ENCODE peak calls at places on chromosomes 12 and 14, in nine cellular contexts. H is skeletal muscle cell; E is GM19239; J is RWPE2; X is PC-3; Z is stimulated activated CD8-positive, alpha-beta memory T cell treated with anti-CD3 and anti-CD28 coated beads, Interleukin-4, amount 100 ng/mL, for 1 hour; K is HEK293T; N is body of pancreas; P is neural crest cell. C is an unnamed sample.

GRCh38 chr12:110102255-110102654 is 21.9 kb upstream of the IFT81 start:
- DNase-seq in H (no peak), E (peak; percentile 16), J (no peak), X (peak; percentile 97), Z (no peak), K (peak; percentile 70), N (peak; percentile 15), P (peak; percentile 36), C (no peak)

GRCh38 chr14:36068777-36069534 is 107.6 kb downstream of the PTCSC3 start:
- DNase-seq in H (peak; percentile 4), E (no peak), J (no peak), X (peak; percentile 72), Z (no peak), K (no peak), N (no peak), P (no peak), C (no peak)

GRCh38 chr12:40829738-40830144 is 137.5 kb downstream of the CNTN1 start:
- DNase-seq in H (no peak), E (no peak), J (no peak), X (peak; percentile 65), Z (no peak), K (no peak), N (no peak), P (no peak), C (no peak)

GRCh38 chr12:23504641-23505399 is 444.6 kb downstream of the SOX5 start:
- DNase-seq in H (no peak), E (no peak), J (no peak), X (no peak), Z (no peak), K (no peak), N (no peak), P (no peak), C (no peak)

GRCh38 chr14:99322731-99323599 is 51.0 kb upstream of the BCL11B start:
- DNase-seq in H (no peak), E (no peak), J (no peak), X (no peak), Z (no peak), K (no peak), N (no peak), P (no peak), C (peak; percentile 47)

GRCh38 chr12:122793685-122794106 is 19.3 kb downstream of the CCDC62 start:
- DNase-seq in H (no peak), E (no peak), J (no peak), X (peak; percentile 76), Z (no peak), K (peak; percentile 61), N (no peak), P (peak; percentile 10), C (no peak)

GRCh38 chr12:795305-795704 is 42.9 kb downstream of the WNK1 start:
- DNase-seq in H (no peak), E (no peak), J (no peak), X (no peak), Z (no peak), K (no peak), N (no peak), P (no peak), C (no peak)

GRCh38 chr14:98955036-98955740 is 316.8 kb downstream of the BCL11B start:
- DNase-seq in H (no peak), E (no peak), J (no peak), X (no peak), Z (no peak), K (no peak), N (no peak), P (no peak), C (no peak)

GRCh38 chr12:132566551-132567131 is 43.7 kb downstream of the LRCOL1 start:
- DNase-seq in H (no peak), E (no peak), J (no peak), X (no peak), Z (no peak), K (no peak), N (no peak), P (no peak), C (no peak)

GRCh38 chr12:49089831-49090773 is 4.5 kb downstream of the DHH start:
- DNase-seq in H (no peak), E (no peak), J (no peak), X (peak; percentile 35), Z (no peak), K (no peak), N (peak; percentile 28), P (peak; percentile 36), C (no peak)

GRCh38 chr12:110073049-110073831 is 24.9 kb upstream of the C12orf76 start:
- DNase-seq in H (no peak), E (peak; percentile 18), J (no peak), X (peak; percentile 25), Z (no peak), K (no peak), N (peak; percentile 18), P (no peak), C (no peak)

GRCh38 chr12:25875661-25876060 is 82.8 kb upstream of the RASSF8 start:
- DNase-seq in H (no peak), E (no peak), J (no peak), X (no peak), Z (no peak), K (no peak), N (no peak), P (no peak), C (no peak)

GRCh38 chr12:54246011-54246641 is 33.8 kb downstream of the CBX5 start:
- DNase-seq in H (no peak), E (no peak), J (no peak), X (no peak), Z (no peak), K (no peak), N (no peak), P (no peak), C (no peak)

GRCh38 chr12:10672231-10672868 is 1.5 kb downstream of the STYK1 start:
- DNase-seq in H (no peak), E (no peak), J (no peak), X (peak; percentile 13), Z (no peak), K (no peak), N (no peak), P (no peak), C (no peak)

GRCh38 chr12:50732591-50732990 is 31.3 kb upstream of the ATF1 start:
- DNase-seq in H (peak; percentile 63), E (no peak), J (no peak), X (peak; percentile 91), Z (no peak), K (no peak), N (no peak), P (no peak), C (no peak)

GRCh38 chr12:82648510-82648909 is 38.2 kb upstream of the TMTC2 start:
- DNase-seq in H (no peak), E (no peak), J (no peak), X (no peak), Z (no peak), K (no peak), N (no peak), P (no peak), C (no peak)

GRCh38 chr12:43742106-43742505 is 16.5 kb downstream of the PUS7L start:
- DNase-seq in H (peak; percentile 69), E (no peak), J (no peak), X (peak; percentile 84), Z (no peak), K (no peak), N (no peak), P (no peak), C (no peak)

GRCh38 chr14:53538316-53538851 is 385.3 kb upstream of the DDHD1 start:
- DNase-seq in H (no peak), E (no peak), J (no peak), X (no peak), Z (no peak), K (no peak), N (no peak), P (no peak), C (no peak)

GRCh38 chr12:12749433-12749832 is 32.3 kb downstream of the CDKN1B start:
- DNase-seq in H (no peak), E (no peak), J (no peak), X (no peak), Z (no peak), K (no peak), N (no peak), P (no peak), C (no peak)

GRCh38 chr12:113016796-113017195 is 38.5 kb downstream of the OAS2 start:
- DNase-seq in H (no peak), E (no peak), J (no peak), X (no peak), Z (no peak), K (no peak), N (no peak), P (no peak), C (no peak)

GRCh38 chr14:57221931-57222330 is 46.8 kb downstream of the EXOC5 start:
- DNase-seq in H (no peak), E (no peak), J (no peak), X (no peak), Z (no peak), K (no peak), N (no peak), P (no peak), C (no peak)

GRCh38 chr12:6089041-6089823 is 35.2 kb downstream of the VWF start:
- DNase-seq in H (no peak), E (no peak), J (no peak), X (peak; percentile 84), Z (no peak), K (no peak), N (peak; percentile 39), P (no peak), C (peak; percentile 37)

GRCh38 chr14:87522575-87522974 is 470.4 kb downstream of the GALC start:
- DNase-seq in H (no peak), E (no peak), J (no peak), X (no peak), Z (no peak), K (no peak), N (peak; percentile 48), P (no peak), C (no peak)

GRCh38 chr12:10102322-10102721 is 3.5 kb upstream of the CLEC1A start:
- DNase-seq in H (no peak), E (no peak), J (no peak), X (no peak), Z (no peak), K (no peak), N (no peak), P (no peak), C (no peak)

GRCh38 chr12:79690606-79691298 is at the start of gene PAWR:
- DNase-seq in H (no peak), E (peak; percentile 89), J (peak; percentile 85), X (peak; percentile 92), Z (no peak), K (peak; percentile 81), N (peak; percentile 89), P (peak; percentile 57), C (peak; percentile 84)

GRCh38 chr12:132335179-132335756 is 5.9 kb upstream of the GALNT9 start:
- DNase-seq in H (no peak), E (no peak), J (no peak), X (no peak), Z (no peak), K (no peak), N (no peak), P (no peak), C (no peak)

GRCh38 chr12:54522213-54522612 is 24.7 kb downstream of the NCKAP1L start:
- DNase-seq in H (peak; percentile 17), E (no peak), J (no peak), X (no peak), Z (no peak), K (no peak), N (no peak), P (no peak), C (no peak)

GRCh38 chr12:125184213-125184952 is 119.1 kb downstream of the AACS start:
- DNase-seq in H (no peak), E (no peak), J (no peak), X (no peak), Z (no peak), K (no peak), N (no peak), P (no peak), C (no peak)

GRCh38 chr12:82866227-82866803 is 179.6 kb downstream of the TMTC2 start:
- DNase-seq in H (no peak), E (no peak), J (no peak), X (no peak), Z (no peak), K (no peak), N (no peak), P (no peak), C (no peak)

GRCh38 chr14:106286697-106287290 is 760.4 kb downstream of the TMEM121 start:
- DNase-seq in H (no peak), E (peak; percentile 54), J (no peak), X (no peak), Z (no peak), K (peak; percentile 27), N (no peak), P (no peak), C (no peak)

GRCh38 chr12:132740652-132741051 is 21.0 kb downstream of the ANKLE2 start:
- DNase-seq in H (no peak), E (no peak), J (no peak), X (no peak), Z (no peak), K (no peak), N (no peak), P (no peak), C (no peak)